ENCODE peak calls at places on chromosomes 13 and 19, in nine cellular contexts. D is iris pigment epithelial cell; Z is GM12865; Q is naive B cell; I is stimulated activated CD4-positive, alpha-beta T cell treated with anti-CD3 and anti-CD28 coated beads, TNF-alpha, amount 100 ng/mL, for 4 hours; B is skeletal muscle cell; F is D721Med; U is T-helper 2 cell; X is Peyer's patch. P is an unnamed sample.

GRCh38 chr19:5397804-5398692 is 57.2 kb upstream of the ZNRF4 start:
- DNase-seq in D (peak; percentile 20), Z (peak; percentile 11), Q (peak; percentile 2), I (no peak), B (no peak), F (no peak), U (no peak), X (no peak), P (peak; percentile 50)

GRCh38 chr13:26943748-26944147 is 183.2 kb upstream of the GPR12 start:
- DNase-seq in D (no peak), Z (no peak), Q (no peak), I (no peak), B (no peak), F (no peak), U (no peak), X (no peak), P (no peak)

GRCh38 chr13:101415358-101416174 is 742 bp downstream of the NALCN start:
- DNase-seq in D (no peak), Z (peak; percentile 34), Q (no peak), I (no peak), B (no peak), F (no peak), U (no peak), X (no peak), P (no peak)

GRCh38 chr13:21149568-21149967 is 26.8 kb downstream of the SKA3 start:
- DNase-seq in D (peak; percentile 23), Z (no peak), Q (no peak), I (no peak), B (no peak), F (no peak), U (no peak), X (no peak), P (no peak)

GRCh38 chr19:38385057-38385803 is 2.6 kb downstream of the GGN start:
- DNase-seq in D (no peak), Z (no peak), Q (no peak), I (no peak), B (no peak), F (no peak), U (no peak), X (no peak), P (no peak)

GRCh38 chr19:18735324-18735723 is 51.8 kb downstream of the CRTC1 start:
- DNase-seq in D (no peak), Z (no peak), Q (no peak), I (no peak), B (no peak), F (peak; percentile 84), U (no peak), X (no peak), P (no peak)

GRCh38 chr13:35518337-35518736 is 41.8 kb upstream of the MAB21L1 start:
- DNase-seq in D (peak; percentile 4), Z (no peak), Q (no peak), I (no peak), B (no peak), F (no peak), U (no peak), X (no peak), P (no peak)

GRCh38 chr13:50912851-50913250 is 3.3 kb downstream of the RNASEH2B start:
- DNase-seq in D (no peak), Z (no peak), Q (no peak), I (no peak), B (no peak), F (no peak), U (no peak), X (no peak), P (no peak)

GRCh38 chr19:8423821-8424223 is 10.7 kb downstream of the MARCHF2 start:
- DNase-seq in D (peak; percentile 98), Z (no peak), Q (no peak), I (no peak), B (peak; percentile 83), F (no peak), U (no peak), X (peak; percentile 87), P (peak; percentile 42)

GRCh38 chr13:99330942-99331341 is 23.7 kb upstream of the GPR183 start:
- DNase-seq in D (no peak), Z (no peak), Q (no peak), I (no peak), B (no peak), F (no peak), U (no peak), X (no peak), P (no peak)